ENCODE peak calls at places on chromosome 3, in ten cellular contexts. One of them, this sample, is unnamed.

GRCh38 chr3:67075295-67075694 is 77.2 kb downstream of the KBTBD8 start:
- DNase-seq in HCT116: no peak
- DNase-seq in B cell: peak
- DNase-seq in upper lobe of right lung: no peak
- DNase-seq in ovary: no peak
- DNase-seq in A549: no peak
- DNase-seq in H1: no peak
- DNase-seq in astrocyte of the cerebellum: no peak
- DNase-seq in AG04450: no peak
- DNase-seq in lower lobe of right lung: no peak
- DNase-seq in this sample: no peak

GRCh38 chr3:11238057-11238456 is 34.1 kb upstream of the ATG7 start:
- DNase-seq in astrocyte of the cerebellum: peak
- DNase-seq in lower lobe of right lung: no peak
- DNase-seq in upper lobe of right lung: no peak
- DNase-seq in ovary: no peak
- DNase-seq in H1: no peak
- DNase-seq in AG04450: peak
- DNase-seq in A549: no peak
- DNase-seq in B cell: no peak
- DNase-seq in HCT116: peak
- DNase-seq in this sample: peak

GRCh38 chr3:171132873-171133272 is 106.4 kb upstream of the SLC2A2 start:
- DNase-seq in ovary: no peak
- DNase-seq in AG04450: peak
- DNase-seq in astrocyte of the cerebellum: no peak
- DNase-seq in upper lobe of right lung: no peak
- DNase-seq in HCT116: no peak
- DNase-seq in lower lobe of right lung: no peak
- DNase-seq in B cell: no peak
- DNase-seq in A549: no peak
- DNase-seq in H1: no peak
- DNase-seq in this sample: no peak

GRCh38 chr3:76267991-76268390 is 482.6 kb upstream of the ZNF717 start:
- DNase-seq in HCT116: no peak
- DNase-seq in AG04450: no peak
- DNase-seq in upper lobe of right lung: no peak
- DNase-seq in lower lobe of right lung: no peak
- DNase-seq in astrocyte of the cerebellum: no peak
- DNase-seq in A549: no peak
- DNase-seq in B cell: no peak
- DNase-seq in ovary: no peak
- DNase-seq in H1: no peak
- DNase-seq in this sample: no peak

GRCh38 chr3:37803726-37804469 is 57.8 kb upstream of the CTDSPL start:
- DNase-seq in AG04450: no peak
- DNase-seq in H1: no peak
- DNase-seq in HCT116: no peak
- DNase-seq in ovary: no peak
- DNase-seq in upper lobe of right lung: no peak
- DNase-seq in A549: no peak
- DNase-seq in B cell: no peak
- DNase-seq in astrocyte of the cerebellum: no peak
- DNase-seq in lower lobe of right lung: no peak
- DNase-seq in this sample: no peak

GRCh38 chr3:4078903-4079302 is 224.3 kb upstream of the SETMAR start:
- DNase-seq in B cell: no peak
- DNase-seq in HCT116: no peak
- DNase-seq in astrocyte of the cerebellum: no peak
- DNase-seq in AG04450: no peak
- DNase-seq in A549: no peak
- DNase-seq in ovary: no peak
- DNase-seq in upper lobe of right lung: no peak
- DNase-seq in lower lobe of right lung: no peak
- DNase-seq in H1: no peak
- DNase-seq in this sample: no peak

GRCh38 chr3:41265011-41265545 is 65.8 kb downstream of the CTNNB1 start:
- DNase-seq in upper lobe of right lung: no peak
- DNase-seq in lower lobe of right lung: no peak
- DNase-seq in ovary: no peak
- DNase-seq in HCT116: peak
- DNase-seq in astrocyte of the cerebellum: no peak
- DNase-seq in B cell: no peak
- DNase-seq in AG04450: no peak
- DNase-seq in H1: no peak
- DNase-seq in A549: peak
- DNase-seq in this sample: no peak

GRCh38 chr3:66386011-66386924 is 114.6 kb downstream of the LRIG1 start:
- DNase-seq in astrocyte of the cerebellum: no peak
- DNase-seq in B cell: peak
- DNase-seq in A549: no peak
- DNase-seq in AG04450: no peak
- DNase-seq in ovary: no peak
- DNase-seq in lower lobe of right lung: no peak
- DNase-seq in HCT116: no peak
- DNase-seq in upper lobe of right lung: no peak
- DNase-seq in H1: no peak
- DNase-seq in this sample: no peak

GRCh38 chr3:41248525-41248924 is 49.2 kb downstream of the CTNNB1 start:
- DNase-seq in H1: no peak
- DNase-seq in lower lobe of right lung: no peak
- DNase-seq in A549: no peak
- DNase-seq in astrocyte of the cerebellum: no peak
- DNase-seq in B cell: no peak
- DNase-seq in upper lobe of right lung: no peak
- DNase-seq in HCT116: no peak
- DNase-seq in ovary: no peak
- DNase-seq in AG04450: no peak
- DNase-seq in this sample: no peak

GRCh38 chr3:14425574-14426304 is 23.3 kb downstream of the SLC6A6 start:
- DNase-seq in upper lobe of right lung: peak
- DNase-seq in lower lobe of right lung: peak
- DNase-seq in AG04450: no peak
- DNase-seq in HCT116: no peak
- DNase-seq in B cell: peak
- DNase-seq in astrocyte of the cerebellum: no peak
- DNase-seq in ovary: no peak
- DNase-seq in H1: no peak
- DNase-seq in A549: no peak
- DNase-seq in this sample: no peak

GRCh38 chr3:34947849-34948248 is 691.5 kb upstream of the ARPP21 start:
- DNase-seq in ovary: no peak
- DNase-seq in lower lobe of right lung: no peak
- DNase-seq in A549: no peak
- DNase-seq in upper lobe of right lung: no peak
- DNase-seq in H1: no peak
- DNase-seq in HCT116: no peak
- DNase-seq in AG04450: no peak
- DNase-seq in B cell: no peak
- DNase-seq in astrocyte of the cerebellum: peak
- DNase-seq in this sample: no peak

GRCh38 chr3:125236331-125236903 is 23.9 kb upstream of the SLC12A8 start:
- DNase-seq in ovary: no peak
- DNase-seq in A549: no peak
- DNase-seq in AG04450: no peak
- DNase-seq in H1: no peak
- DNase-seq in B cell: no peak
- DNase-seq in lower lobe of right lung: peak
- DNase-seq in astrocyte of the cerebellum: peak
- DNase-seq in upper lobe of right lung: peak
- DNase-seq in HCT116: no peak
- DNase-seq in this sample: no peak

GRCh38 chr3:157086053-157086761 is 73.7 kb downstream of the CCNL1 start:
- DNase-seq in astrocyte of the cerebellum: no peak
- DNase-seq in upper lobe of right lung: no peak
- DNase-seq in H1: no peak
- DNase-seq in AG04450: no peak
- DNase-seq in ovary: no peak
- DNase-seq in HCT116: no peak
- DNase-seq in A549: no peak
- DNase-seq in lower lobe of right lung: no peak
- DNase-seq in B cell: no peak
- DNase-seq in this sample: no peak

DNA sequence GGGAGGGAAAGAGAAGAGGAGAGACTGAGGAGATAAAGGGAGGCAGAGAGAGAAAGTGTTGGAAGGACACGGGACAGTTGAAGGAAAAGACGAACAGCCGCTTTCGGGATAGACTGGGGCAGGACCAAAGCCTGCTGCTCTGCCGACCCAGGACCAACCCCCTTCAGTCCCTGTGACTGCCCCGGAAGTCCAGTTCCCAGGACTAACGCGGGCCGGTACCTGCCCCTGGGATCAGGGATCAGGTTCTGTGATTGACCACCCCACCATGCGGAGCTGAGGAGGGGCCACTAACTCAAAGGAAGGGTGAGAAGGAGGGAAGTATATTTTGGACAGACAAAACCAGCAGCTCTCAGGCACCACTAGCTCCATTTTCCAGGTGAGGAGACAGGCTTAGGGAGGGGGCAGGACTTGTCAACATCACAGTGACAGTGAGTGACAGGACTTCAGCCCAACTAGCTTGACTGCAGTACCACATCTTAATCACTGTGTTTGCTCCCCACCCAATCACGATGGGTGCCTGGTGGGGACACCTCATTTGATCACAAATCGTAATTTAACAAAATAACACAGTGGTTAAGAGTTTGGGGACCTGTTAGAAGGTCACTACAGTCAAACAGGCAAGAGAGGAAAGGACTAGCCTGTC is 9.8 kb upstream of the EPHB3 start:
- DNase-seq in ovary: no peak
- DNase-seq in HCT116: no peak
- DNase-seq in lower lobe of right lung: no peak
- DNase-seq in AG04450: no peak
- DNase-seq in A549: no peak
- DNase-seq in upper lobe of right lung: no peak
- DNase-seq in B cell: no peak
- DNase-seq in H1: no peak
- DNase-seq in astrocyte of the cerebellum: no peak
- DNase-seq in this sample: no peak
- TF ChIP-seq CTCF in ovary: no peak
- TF ChIP-seq CTCF in HCT116: no peak
- TF ChIP-seq CTCF in lower lobe of right lung: no peak
- TF ChIP-seq CTCF in AG04450: no peak
- TF ChIP-seq CTCF in A549: no peak
- TF ChIP-seq CTCF in upper lobe of right lung: no peak
- TF ChIP-seq CTCF in B cell: no peak
- TF ChIP-seq CTCF in H1: no peak
- TF ChIP-seq CTCF in astrocyte of the cerebellum: no peak
- TF ChIP-seq CTCF in this sample: no peak

DNA sequence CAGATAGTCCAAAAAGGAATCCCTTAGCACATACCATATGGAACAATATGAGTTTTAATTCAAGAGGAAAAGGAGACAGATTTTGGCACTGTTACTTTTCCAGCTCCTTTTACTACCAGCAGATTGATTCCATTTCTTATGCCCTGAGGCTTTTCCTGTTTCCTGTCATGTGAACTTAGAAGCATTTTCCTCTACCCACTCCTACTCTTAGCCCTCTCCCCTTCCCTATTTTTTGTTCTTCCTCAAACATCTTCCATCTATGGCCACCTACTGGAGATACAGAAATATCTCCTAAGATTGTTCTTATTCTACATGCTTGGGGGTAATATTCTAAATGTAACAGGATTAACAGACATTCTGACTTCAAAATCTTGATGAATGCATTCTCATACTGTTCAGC is 207.8 kb downstream of the CHST2 start:
- DNase-seq in H1: no peak
- DNase-seq in upper lobe of right lung: no peak
- DNase-seq in astrocyte of the cerebellum: no peak
- DNase-seq in B cell: no peak
- DNase-seq in AG04450: no peak
- DNase-seq in HCT116: no peak
- DNase-seq in A549: no peak
- DNase-seq in ovary: no peak
- DNase-seq in lower lobe of right lung: no peak
- DNase-seq in this sample: no peak
- TF ChIP-seq CTCF in H1: no peak
- TF ChIP-seq CTCF in upper lobe of right lung: no peak
- TF ChIP-seq CTCF in astrocyte of the cerebellum: no peak
- TF ChIP-seq CTCF in B cell: no peak
- TF ChIP-seq CTCF in AG04450: peak
- TF ChIP-seq CTCF in HCT116: peak
- TF ChIP-seq CTCF in A549: no peak
- TF ChIP-seq CTCF in ovary: no peak
- TF ChIP-seq CTCF in lower lobe of right lung: no peak
- TF ChIP-seq CTCF in this sample: peak

GRCh38 chr3:25021816-25022215 is 406.2 kb upstream of the RARB start:
- DNase-seq in ovary: no peak
- DNase-seq in H1: no peak
- DNase-seq in B cell: no peak
- DNase-seq in HCT116: no peak
- DNase-seq in upper lobe of right lung: no peak
- DNase-seq in AG04450: no peak
- DNase-seq in lower lobe of right lung: no peak
- DNase-seq in astrocyte of the cerebellum: peak
- DNase-seq in A549: peak
- DNase-seq in this sample: no peak
- TF ChIP-seq CTCF in ovary: peak
- TF ChIP-seq CTCF in H1: peak
- TF ChIP-seq CTCF in B cell: no peak
- TF ChIP-seq CTCF in HCT116: peak
- TF ChIP-seq CTCF in upper lobe of right lung: peak
- TF ChIP-seq CTCF in AG04450: peak
- TF ChIP-seq CTCF in lower lobe of right lung: peak
- TF ChIP-seq CTCF in astrocyte of the cerebellum: peak
- TF ChIP-seq CTCF in A549: peak
- TF ChIP-seq CTCF in this sample: peak

GRCh38 chr3:71710906-71711494 is 14.2 kb downstream of the EIF4E3 start:
- DNase-seq in H1: no peak
- DNase-seq in upper lobe of right lung: no peak
- DNase-seq in ovary: no peak
- DNase-seq in HCT116: peak
- DNase-seq in astrocyte of the cerebellum: peak
- DNase-seq in B cell: peak
- DNase-seq in lower lobe of right lung: no peak
- DNase-seq in A549: peak
- DNase-seq in AG04450: no peak
- DNase-seq in this sample: peak
- TF ChIP-seq CTCF in H1: peak
- TF ChIP-seq CTCF in upper lobe of right lung: peak
- TF ChIP-seq CTCF in ovary: peak
- TF ChIP-seq CTCF in HCT116: peak
- TF ChIP-seq CTCF in astrocyte of the cerebellum: peak
- TF ChIP-seq CTCF in B cell: peak
- TF ChIP-seq CTCF in lower lobe of right lung: peak
- TF ChIP-seq CTCF in A549: peak
- TF ChIP-seq CTCF in AG04450: peak
- TF ChIP-seq CTCF in this sample: peak

GRCh38 chr3:196985954-196986885 is 17.6 kb upstream of the PIGZ start:
- DNase-seq in A549: no peak
- DNase-seq in ovary: no peak
- DNase-seq in astrocyte of the cerebellum: no peak
- DNase-seq in HCT116: no peak
- DNase-seq in B cell: no peak
- DNase-seq in H1: no peak
- DNase-seq in upper lobe of right lung: peak
- DNase-seq in AG04450: no peak
- DNase-seq in lower lobe of right lung: no peak
- DNase-seq in this sample: no peak
- TF ChIP-seq CTCF in A549: no peak
- TF ChIP-seq CTCF in ovary: no peak
- TF ChIP-seq CTCF in astrocyte of the cerebellum: peak
- TF ChIP-seq CTCF in HCT116: peak
- TF ChIP-seq CTCF in B cell: no peak
- TF ChIP-seq CTCF in H1: peak
- TF ChIP-seq CTCF in upper lobe of right lung: no peak
- TF ChIP-seq CTCF in AG04450: peak
- TF ChIP-seq CTCF in lower lobe of right lung: no peak
- TF ChIP-seq CTCF in this sample: no peak